ENCODE peak calls at places on chromosomes 5 and 9, in eight cellular contexts. N is OCI-LY7; X is aorta; B is A549; E is heart left ventricle; W is CD4-positive, alpha-beta T cell; F is dorsolateral prefrontal cortex; Y is psoas muscle. L is an unnamed sample.

GRCh38 chr5:173051746-173052145 is 4.4 kb upstream of the CREBRF start:
- DNase-seq in E (no peak), F (no peak), Y (no peak), B (no peak), N (no peak), W (no peak), X (no peak), L (no peak)

GRCh38 chr5:65730910-65731309 is 8.9 kb downstream of the NLN start:
- DNase-seq in W (no peak), X (no peak), Y (no peak), B (no peak), E (no peak), N (no peak), F (no peak), L (no peak)

GRCh38 chr5:17216974-17217325 is 481 bp upstream of the BASP1 start:
- DNase-seq in X (peak), B (peak), F (no peak), Y (peak), N (peak), W (peak), E (no peak), L (no peak)

GRCh38 chr5:3124410-3124809 is 372.9 kb upstream of the IRX2 start:
- DNase-seq in Y (no peak), F (no peak), B (no peak), N (no peak), E (no peak), X (no peak), W (no peak), L (no peak)

GRCh38 chr5:10111575-10111974 is 138.1 kb downstream of the ATPSCKMT start:
- DNase-seq in E (no peak), Y (no peak), X (no peak), N (peak), F (no peak), B (peak), W (no peak), L (peak)

GRCh38 chr5:77168884-77169254 is 41.6 kb upstream of the PDE8B start:
- DNase-seq in Y (peak), E (no peak), X (peak), N (no peak), W (no peak), F (no peak), B (peak), L (no peak)

GRCh38 chr5:163565931-163566608 is 60.7 kb downstream of the MAT2B start:
- DNase-seq in W (no peak), X (peak), E (no peak), F (peak), N (no peak), Y (no peak), B (peak), L (no peak)

GRCh38 chr5:108753331-108753730 is 5.6 kb downstream of the FER start:
- DNase-seq in B (no peak), Y (no peak), N (no peak), E (no peak), X (no peak), F (no peak), W (no peak), L (no peak)

DNA sequence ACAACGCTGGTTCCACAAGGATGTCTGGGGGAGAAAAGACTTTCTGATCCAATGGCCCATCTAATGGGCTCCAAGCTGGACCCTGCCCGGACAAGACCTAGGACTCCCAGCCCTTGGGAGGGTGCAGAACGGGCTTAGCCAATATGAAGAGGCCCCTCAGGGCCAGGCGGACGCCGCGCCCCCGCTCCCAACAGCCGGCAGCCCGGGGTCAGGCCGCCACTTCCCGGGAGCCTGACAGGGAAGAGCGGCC is 493 bp downstream of the P4HA2 start:
- DNase-seq in N (no peak), B (no peak), W (no peak), E (no peak), Y (no peak), X (no peak), F (no peak), L (no peak)
- H3K27ac ChIP-seq in N (no peak), B (peak), W (no peak), E (peak), Y (peak), X (no peak), F (peak), L (peak)

GRCh38 chr9:129845373-129845772 is 10.1 kb downstream of the USP20 start:
- DNase-seq in X (no peak), B (no peak), F (no peak), E (no peak), Y (no peak), N (no peak), W (no peak), L (no peak)
- H3K27ac ChIP-seq in X (no peak), B (no peak), F (no peak), E (no peak), Y (no peak), N (no peak), W (peak), L (no peak)

GRCh38 chr9:15059003-15059402 is 148.8 kb upstream of the FREM1 start:
- DNase-seq in F (no peak), W (no peak), B (no peak), E (no peak), X (no peak), N (no peak), Y (no peak), L (no peak)
- H3K27ac ChIP-seq in F (no peak), W (no peak), B (no peak), E (no peak), X (no peak), N (no peak), Y (no peak), L (no peak)

DNA sequence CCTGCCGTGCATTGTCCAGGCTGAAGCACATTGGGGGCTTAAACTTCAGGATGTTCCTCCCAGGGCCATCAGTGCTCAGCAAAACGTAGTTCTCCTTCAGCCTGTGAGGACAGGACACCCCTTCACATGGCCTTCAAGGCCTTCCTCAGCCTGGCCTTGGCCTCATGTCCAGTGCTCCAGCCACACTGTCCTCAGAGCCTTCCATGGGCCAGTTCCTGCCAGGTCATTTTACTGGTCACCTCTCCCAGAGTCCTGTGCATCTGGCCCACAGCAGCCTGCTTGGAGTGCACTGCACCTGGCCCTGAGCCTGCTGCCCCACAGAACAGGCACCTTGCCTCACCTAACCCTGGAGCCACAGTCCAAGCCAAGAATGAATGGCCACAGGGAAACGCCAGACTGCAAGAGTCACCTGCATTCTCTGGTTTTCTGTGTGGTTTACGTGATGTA is 8.7 kb downstream of the HNRNPAB start:
- DNase-seq in N (no peak), Y (no peak), W (no peak), E (no peak), X (no peak), F (no peak), B (no peak), L (no peak)
- H3K27ac ChIP-seq in N (peak), Y (no peak), W (no peak), E (no peak), X (no peak), F (no peak), B (no peak), L (no peak)

GRCh38 chr5:74578356-74579044 is 62.0 kb downstream of the ENC1 start:
- DNase-seq in N (no peak), E (no peak), X (no peak), Y (no peak), B (no peak), W (no peak), F (no peak), L (no peak)

GRCh38 chr5:74580729-74581110 is 59.8 kb downstream of the ENC1 start:
- DNase-seq in F (no peak), Y (no peak), B (no peak), W (no peak), X (no peak), N (no peak), E (no peak), L (no peak)

GRCh38 chr5:74581988-74582365 is 58.6 kb downstream of the ENC1 start:
- DNase-seq in Y (no peak), F (no peak), X (no peak), B (no peak), W (no peak), E (no peak), N (no peak), L (no peak)

GRCh38 chr5:74576941-74577456 is 63.5 kb downstream of the ENC1 start:
- DNase-seq in B (no peak), E (peak), F (no peak), W (no peak), N (peak), Y (no peak), X (no peak), L (no peak)

GRCh38 chr5:74579215-74579614 is 61.3 kb downstream of the ENC1 start:
- DNase-seq in W (peak), B (no peak), X (no peak), N (no peak), Y (no peak), F (no peak), E (no peak), L (no peak)
- H3K27ac ChIP-seq in W (no peak), B (peak), X (no peak), N (no peak), Y (no peak), F (no peak), E (no peak), L (no peak)

DNA sequence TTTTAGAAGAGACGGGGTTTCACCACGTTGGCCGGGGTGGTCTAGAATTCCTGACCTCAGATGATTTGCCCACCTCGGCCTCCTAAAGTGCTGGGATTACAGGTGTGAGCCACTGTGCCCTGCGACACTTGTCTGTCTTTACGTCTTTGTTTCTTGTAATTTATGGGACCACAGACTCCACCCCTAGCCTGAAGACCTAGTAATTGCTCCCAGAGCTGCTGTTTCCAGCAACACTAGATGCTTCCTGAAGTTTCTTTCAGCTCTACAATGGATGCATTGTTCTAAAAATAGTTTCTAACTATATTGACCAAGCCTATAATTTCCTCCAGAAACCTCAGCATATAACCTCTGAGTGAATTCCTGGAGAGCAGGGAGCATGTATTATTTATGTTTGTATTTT is 13.9 kb downstream of the GCNT1 start:
- DNase-seq in E (no peak), X (no peak), F (no peak), W (no peak), N (peak), Y (no peak), B (no peak), L (no peak)
- H3K27ac ChIP-seq in E (no peak), X (no peak), F (no peak), W (no peak), N (peak), Y (no peak), B (no peak), L (no peak)

L was measured in epithelial cell of prostate.